ENCODE peak calls at places on chromosomes 4 and X, in four cellular contexts. V is left lung, U is T-helper 17 cell, D is activated gamma-delta T cell. T is an unnamed sample.

GRCh38 chr4:185708348-185708747 is 103.6 kb downstream of the SORBS2 start:
- DNase-seq in V (no peak), U (no peak), D (no peak), T (no peak)

GRCh38 chrX:50594788-50595187 is 124.2 kb upstream of the DGKK start:
- DNase-seq in V (no peak), U (no peak), D (no peak), T (no peak)

GRCh38 chr4:77158487-77158861 is 1.5 kb downstream of the CCNG2 start:
- DNase-seq in V (no peak), U (no peak), D (no peak), T (no peak)

GRCh38 chr4:1417522-1418390 is 11.5 kb upstream of the NKX1-1 start:
- DNase-seq in V (peak), U (no peak), D (no peak), T (no peak)

GRCh38 chr4:24857996-24858395 is 54.8 kb downstream of the CCDC149 start:
- DNase-seq in V (no peak), U (no peak), D (no peak), T (no peak)

GRCh38 chr4:187770345-187770744 is 225.2 kb upstream of the ZFP42 start:
- DNase-seq in V (no peak), U (no peak), D (no peak), T (no peak)

GRCh38 chr4:93649828-93650227 is 178.7 kb upstream of the ATOH1 start:
- DNase-seq in V (no peak), U (no peak), D (no peak), T (no peak)

GRCh38 chrX:51361251-51361650 is 28.6 kb downstream of the NUDT10 start:
- DNase-seq in V (no peak), U (no peak), D (no peak), T (no peak)

GRCh38 chrX:66013195-66013816 is 26.6 kb downstream of the VSIG4 start:
- DNase-seq in V (no peak), U (no peak), D (no peak), T (no peak)

GRCh38 chr4:174763454-174764104 is 65.5 kb downstream of the GLRA3 start:
- DNase-seq in V (no peak), U (no peak), D (no peak), T (no peak)

GRCh38 chr4:113189546-113189945 is 140.1 kb downstream of the ANK2 start:
- DNase-seq in V (no peak), U (no peak), D (no peak), T (no peak)

GRCh38 chr4:98577956-98578355 is 80.5 kb downstream of the TSPAN5 start:
- DNase-seq in V (no peak), U (no peak), D (no peak), T (no peak)

GRCh38 chrX:47191331-47191730 is 2.3 kb upstream of the UBA1 start:
- DNase-seq in V (no peak), U (peak), D (no peak), T (no peak)

GRCh38 chr4:128810871-128811570 is 1.5 kb downstream of the JADE1 start:
- DNase-seq in V (peak), U (peak), D (peak), T (peak)

GRCh38 chr4:110475881-110476818 is at the start of gene ENPEP:
- DNase-seq in V (no peak), U (no peak), D (no peak), T (no peak)

GRCh38 chr4:158259955-158260575 is 49.8 kb downstream of the TMEM144 start:
- DNase-seq in V (no peak), U (no peak), D (no peak), T (no peak)

GRCh38 chr4:54099959-54100606 is at the start of gene GSX2:
- DNase-seq in V (no peak), U (no peak), D (peak), T (no peak)

GRCh38 chrX:148024425-148025148 is 43.5 kb downstream of the FMR1NB start:
- DNase-seq in V (no peak), U (no peak), D (no peak), T (no peak)

GRCh38 chrX:153816821-153817220 is 13.5 kb downstream of the PDZD4 start:
- DNase-seq in V (no peak), U (no peak), D (no peak), T (no peak)

GRCh38 chrX:151974336-151975227 is at the start of gene GABRE:
- DNase-seq in V (peak), U (no peak), D (no peak), T (no peak)

GRCh38 chrX:54529166-54529558 is 857 bp upstream of the GNL3L start:
- DNase-seq in V (no peak), U (no peak), D (no peak), T (no peak)

GRCh38 chr4:126174627-126175026 is 859.9 kb downstream of the FAT4 start:
- DNase-seq in V (no peak), U (no peak), D (no peak), T (no peak)

GRCh38 chr4:24794111-24794860 is 1.1 kb upstream of the SOD3 start:
- DNase-seq in V (no peak), U (no peak), D (no peak), T (no peak)

GRCh38 chrX:75547783-75548182 is 24.9 kb upstream of the ZDHHC15 start:
- DNase-seq in V (peak), U (no peak), D (no peak), T (peak)

GRCh38 chr4:8779371-8779988 is 92.2 kb downstream of the HMX1 start:
- DNase-seq in V (no peak), U (no peak), D (no peak), T (no peak)

GRCh38 chr4:121792966-121793365 is 8.2 kb upstream of the EXOSC9 start:
- DNase-seq in V (no peak), U (no peak), D (no peak), T (no peak)